ENCODE peak calls at places on chromosome 20, in eight cellular contexts. Y is heart right ventricle; Q is neuronal stem cell; R is naive thymus-derived CD4-positive, alpha-beta T cell; W is tibial artery; E is cardiac muscle cell; Z is heart left ventricle; D is iPS DF 6.9. G is an unnamed sample.

GRCh38 chr20:61817575-61817974 is 248.1 kb downstream of the TAF4 start:
- DNase-seq in Y (no peak), Q (no peak), R (no peak), W (no peak), E (no peak), Z (no peak), D (no peak), G (no peak)

GRCh38 chr20:35831983-35832382 is 60.2 kb downstream of the PHF20 start:
- DNase-seq in Y (no peak), Q (no peak), R (no peak), W (no peak), E (no peak), Z (no peak), D (no peak), G (no peak)

GRCh38 chr20:61879303-61879620 is 186.4 kb downstream of the TAF4 start:
- DNase-seq in Y (no peak), Q (no peak), R (no peak), W (no peak), E (no peak), Z (no peak), D (no peak), G (no peak)

GRCh38 chr20:16351415-16351814 is 221.8 kb downstream of the KIF16B start:
- DNase-seq in Y (no peak), Q (no peak), R (no peak), W (no peak), E (no peak), Z (no peak), D (no peak), G (no peak)

GRCh38 chr20:64093013-64093503 is 8.9 kb upstream of the LKAAEAR1 start:
- DNase-seq in Y (no peak), Q (no peak), R (no peak), W (no peak), E (no peak), Z (no peak), D (no peak), G (no peak)

GRCh38 chr20:18541741-18542140 is 25.5 kb upstream of the SMIM26 start:
- DNase-seq in Y (no peak), Q (no peak), R (no peak), W (no peak), E (no peak), Z (no peak), D (no peak), G (no peak)

GRCh38 chr20:20267685-20268429 is 100.0 kb upstream of the INSM1 start:
- DNase-seq in Y (no peak), Q (no peak), R (no peak), W (no peak), E (no peak), Z (no peak), D (no peak), G (no peak)

GRCh38 chr20:33647603-33648395 is 14.3 kb upstream of the C20orf144 start:
- DNase-seq in Y (no peak), Q (no peak), R (no peak), W (peak; percentile 82), E (peak; percentile 61), Z (no peak), D (no peak), G (peak; percentile 14)

GRCh38 chr20:63290677-63291472 is 2.1 kb upstream of the COL20A1 start:
- DNase-seq in Y (no peak), Q (peak; percentile 44), R (peak; percentile 59), W (no peak), E (peak; percentile 38), Z (no peak), D (peak; percentile 55), G (no peak)

GRCh38 chr20:48571945-48572589 is 255.7 kb downstream of the PREX1 start:
- DNase-seq in Y (no peak), Q (no peak), R (no peak), W (no peak), E (no peak), Z (no peak), D (no peak), G (no peak)

GRCh38 chr20:51799586-51799985 is 2.7 kb downstream of the SALL4 start:
- DNase-seq in Y (no peak), Q (peak; percentile 31), R (no peak), W (no peak), E (no peak), Z (no peak), D (no peak), G (no peak)

GRCh38 chr20:33561981-33562601 is 72.2 kb downstream of the CBFA2T2 start:
- DNase-seq in Y (peak; percentile 86), Q (no peak), R (no peak), W (peak; percentile 72), E (peak; percentile 94), Z (peak; percentile 77), D (no peak), G (peak; percentile 65)

GRCh38 chr20:62860924-62861691 is 514 bp downstream of the TCFL5 start:
- DNase-seq in Y (no peak), Q (peak; percentile 17), R (peak; percentile 50), W (no peak), E (peak; percentile 26), Z (no peak), D (no peak), G (no peak)

GRCh38 chr20:35831029-35831428 is 59.2 kb downstream of the PHF20 start:
- DNase-seq in Y (no peak), Q (no peak), R (no peak), W (no peak), E (no peak), Z (no peak), D (no peak), G (no peak)

GRCh38 chr20:35947907-35948306 is 6.4 kb downstream of the SCAND1 start:
- DNase-seq in Y (peak; percentile 21), Q (no peak), R (no peak), W (no peak), E (no peak), Z (no peak), D (no peak), G (no peak)

GRCh38 chr20:10090588-10091166 is 55.9 kb downstream of the ANKEF1 start:
- DNase-seq in Y (peak; percentile 46), Q (peak; percentile 27), R (no peak), W (no peak), E (peak; percentile 75), Z (peak; percentile 22), D (peak; percentile 20), G (no peak)

GRCh38 chr20:19885981-19886665 is 128.1 kb downstream of the RIN2 start:
- DNase-seq in Y (peak; percentile 46), Q (no peak), R (no peak), W (peak; percentile 80), E (peak; percentile 45), Z (peak; percentile 43), D (no peak), G (peak; percentile 58)

GRCh38 chr20:57601211-57601570 is 19.0 kb downstream of the ZBP1 start:
- DNase-seq in Y (no peak), Q (no peak), R (no peak), W (no peak), E (no peak), Z (no peak), D (no peak), G (no peak)

GRCh38 chr20:50506270-50506579 is 4.0 kb upstream of the PTPN1 start:
- DNase-seq in Y (no peak), Q (no peak), R (no peak), W (no peak), E (no peak), Z (no peak), D (no peak), G (no peak)

GRCh38 chr20:37302981-37303380 is 13.5 kb downstream of the MANBAL start:
- DNase-seq in Y (no peak), Q (no peak), R (no peak), W (no peak), E (no peak), Z (no peak), D (no peak), G (no peak)
- H3K36me3 ChIP-seq in Y (no peaks in the 10 kb centered on the region), Q (peaks cover 15% of the 10 kb centered on the region), R (peaks cover 8% of the 10 kb centered on the region), W (peaks cover 19% of the 10 kb centered on the region), E (peaks cover 20% of the 10 kb centered on the region), Z (peaks cover 69% of the 10 kb centered on the region), D (peaks cover 2% of the 10 kb centered on the region), G (peaks cover 46% of the 10 kb centered on the region)

GRCh38 chr20:444117-444516 is 18.2 kb downstream of the TBC1D20 start:
- DNase-seq in Y (no peak), Q (no peak), R (no peak), W (no peak), E (no peak), Z (no peak), D (no peak), G (no peak)

GRCh38 chr20:445514-446336 is 16.6 kb downstream of the TBC1D20 start:
- DNase-seq in Y (no peak), Q (no peak), R (no peak), W (no peak), E (no peak), Z (no peak), D (no peak), G (no peak)

GRCh38 chr20:443223-443793 is 19.0 kb downstream of the TBC1D20 start:
- DNase-seq in Y (no peak), Q (no peak), R (no peak), W (no peak), E (no peak), Z (no peak), D (no peak), G (no peak)

GRCh38 chr20:440636-441035 is 21.7 kb downstream of the TBC1D20 start:
- DNase-seq in Y (no peak), Q (no peak), R (no peak), W (no peak), E (no peak), Z (no peak), D (no peak), G (no peak)

GRCh38 chr20:444862-445426 is 17.4 kb downstream of the TBC1D20 start:
- DNase-seq in Y (no peak), Q (no peak), R (no peak), W (no peak), E (no peak), Z (no peak), D (no peak), G (no peak)
- H3K36me3 ChIP-seq in Y (no peaks in the 10 kb centered on the region), Q (peaks cover 34% of the 10 kb centered on the region), R (no peaks in the 10 kb centered on the region), W (peaks cover 41% of the 10 kb centered on the region), E (peaks cover 26% of the 10 kb centered on the region), Z (peaks cover 72% of the 10 kb centered on the region), D (peaks cover 7% of the 10 kb centered on the region), G (peaks cover 66% of the 10 kb centered on the region)

DNA sequence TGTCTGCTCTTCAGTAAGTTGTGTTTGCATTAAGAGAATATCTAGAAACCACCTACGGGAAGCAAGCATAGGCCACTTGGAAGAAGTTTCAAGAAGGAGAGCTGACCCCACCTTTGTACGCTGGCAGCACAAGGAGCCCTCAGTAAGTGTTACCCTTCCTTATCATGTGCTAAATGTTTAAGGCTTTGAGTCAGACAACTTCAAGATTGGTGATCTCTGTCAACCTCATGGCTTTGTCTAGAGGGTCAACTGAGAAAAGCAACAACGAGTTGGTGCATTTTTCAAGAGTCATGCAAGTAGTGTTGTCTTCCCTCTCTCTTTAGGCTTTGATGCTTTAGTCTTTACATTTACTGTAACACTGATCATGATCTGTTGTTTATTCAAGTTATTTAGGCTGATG is 53.2 kb upstream of the SPTLC3 start:
- DNase-seq in Y (no peak), Q (no peak), R (no peak), W (no peak), E (no peak), Z (no peak), D (no peak), G (no peak)
- H3K36me3 ChIP-seq in Y (no peaks in the 10 kb centered on the region), Q (no peaks in the 10 kb centered on the region), R (no peaks in the 10 kb centered on the region), W (no peaks in the 10 kb centered on the region), E (no peaks in the 10 kb centered on the region), Z (no peaks in the 10 kb centered on the region), D (no peaks in the 10 kb centered on the region), G (no peaks in the 10 kb centered on the region)

DNA sequence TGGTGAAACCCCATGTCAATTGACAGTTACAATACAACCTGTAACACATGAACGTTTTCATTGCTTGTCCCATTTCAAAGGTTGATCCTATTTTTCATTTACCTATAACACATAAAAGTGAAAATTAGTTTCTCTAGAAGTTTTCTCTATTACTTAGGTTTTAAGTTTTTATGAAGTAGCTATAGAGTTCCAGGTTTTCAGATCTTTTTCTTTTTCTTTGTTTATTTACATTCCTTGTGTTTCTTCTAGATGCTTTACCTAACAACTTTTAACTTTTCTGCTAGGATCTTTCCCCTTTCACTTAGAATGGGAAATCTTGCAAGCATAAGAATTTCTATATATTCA is 232.6 kb downstream of the PLCB1 start:
- DNase-seq in Y (no peak), Q (no peak), R (no peak), W (no peak), E (no peak), Z (no peak), D (no peak), G (no peak)
- H3K36me3 ChIP-seq in Y (no peaks in the 10 kb centered on the region), Q (no peaks in the 10 kb centered on the region), R (no peaks in the 10 kb centered on the region), W (no peaks in the 10 kb centered on the region), E (no peaks in the 10 kb centered on the region), Z (no peaks in the 10 kb centered on the region), D (no peaks in the 10 kb centered on the region), G (no peaks in the 10 kb centered on the region)